ENCODE peak calls at places on chromosomes 16 and 17, in six cellular contexts. Y is cardiac fibroblast; C is EL; O is stimulated activated naive CD4-positive, alpha-beta T cell; H is heart right ventricle; V is caudate nucleus. F is an unnamed sample.

GRCh38 chr16:83738926-83739503 is 68.8 kb upstream of the HSBP1 start:
- DNase-seq in O (no peak), Y (no peak), V (no peak), H (no peak), C (no peak), F (no peak)

GRCh38 chr17:21360048-21360447 is 16.1 kb upstream of the KCNJ12 start:
- DNase-seq in H (no peak), O (no peak), Y (no peak), V (no peak), C (no peak), F (no peak)

GRCh38 chr16:66714659-66715307 is 18.2 kb upstream of the CMTM4 start:
- DNase-seq in C (peak), Y (no peak), O (no peak), V (no peak), H (no peak), F (peak)

GRCh38 chr16:57941016-57941656 is 29.8 kb downstream of the CNGB1 start:
- DNase-seq in C (no peak), Y (peak), O (no peak), V (no peak), H (peak), F (peak)

GRCh38 chr16:23432176-23433128 is 20.5 kb downstream of the COG7 start:
- DNase-seq in V (no peak), H (no peak), O (no peak), Y (no peak), C (peak), F (no peak)

GRCh38 chr17:40859536-40859935 is 7.5 kb downstream of the KRT12 start:
- DNase-seq in V (no peak), Y (no peak), O (no peak), H (no peak), C (no peak), F (peak)

GRCh38 chr17:42846594-42847280 is 2.4 kb downstream of the AOC2 start:
- DNase-seq in C (no peak), O (no peak), H (no peak), Y (peak), V (no peak), F (no peak)

GRCh38 chr17:76530826-76531500 is 6.5 kb downstream of the CYGB start:
- DNase-seq in V (no peak), C (no peak), Y (no peak), H (peak), O (no peak), F (no peak)

F was measured in left colon.